ENCODE peak calls at places on chromosomes 7 and 10, in six cellular contexts. One of them, this sample, is unnamed.

GRCh38 chr7:33986951-33987948 is 81.9 kb downstream of the BMPER start:
- DNase-seq in neuronal stem cell: no peak
- DNase-seq in A172: peak
- DNase-seq in sigmoid colon: no peak
- DNase-seq in activated T-cell treated with anti-CD3 and anti-CD28 coated beads for 48 hours: no peak
- DNase-seq in psoas muscle: no peak
- DNase-seq in this sample: peak

GRCh38 chr7:2873146-2873545 is 29.0 kb upstream of the GNA12 start:
- DNase-seq in neuronal stem cell: no peak
- DNase-seq in A172: peak
- DNase-seq in sigmoid colon: no peak
- DNase-seq in activated T-cell treated with anti-CD3 and anti-CD28 coated beads for 48 hours: no peak
- DNase-seq in psoas muscle: no peak
- DNase-seq in this sample: peak

GRCh38 chr7:87574630-87575029 is 26.1 kb downstream of the ABCB1 start:
- DNase-seq in neuronal stem cell: no peak
- DNase-seq in A172: peak
- DNase-seq in sigmoid colon: no peak
- DNase-seq in activated T-cell treated with anti-CD3 and anti-CD28 coated beads for 48 hours: no peak
- DNase-seq in psoas muscle: no peak
- DNase-seq in this sample: peak

GRCh38 chr10:92124524-92125168 is 166.2 kb downstream of the CPEB3 start:
- DNase-seq in neuronal stem cell: no peak
- DNase-seq in A172: peak
- DNase-seq in sigmoid colon: no peak
- DNase-seq in activated T-cell treated with anti-CD3 and anti-CD28 coated beads for 48 hours: no peak
- DNase-seq in psoas muscle: no peak
- DNase-seq in this sample: peak

GRCh38 chr7:4792537-4793126 is 17.2 kb downstream of the AP5Z1 start:
- DNase-seq in neuronal stem cell: peak
- DNase-seq in A172: no peak
- DNase-seq in sigmoid colon: peak
- DNase-seq in activated T-cell treated with anti-CD3 and anti-CD28 coated beads for 48 hours: no peak
- DNase-seq in psoas muscle: no peak
- DNase-seq in this sample: no peak

GRCh38 chr10:132850896-132851295 is 64.9 kb upstream of the NKX6-2 start:
- DNase-seq in neuronal stem cell: no peak
- DNase-seq in A172: no peak
- DNase-seq in sigmoid colon: peak
- DNase-seq in activated T-cell treated with anti-CD3 and anti-CD28 coated beads for 48 hours: no peak
- DNase-seq in psoas muscle: no peak
- DNase-seq in this sample: no peak

GRCh38 chr10:88507380-88507779 is 75.7 kb downstream of the RNLS start:
- DNase-seq in neuronal stem cell: no peak
- DNase-seq in A172: no peak
- DNase-seq in sigmoid colon: no peak
- DNase-seq in activated T-cell treated with anti-CD3 and anti-CD28 coated beads for 48 hours: no peak
- DNase-seq in psoas muscle: no peak
- DNase-seq in this sample: no peak

GRCh38 chr10:26860026-26860541 is 674 bp downstream of the ABI1 start:
- DNase-seq in neuronal stem cell: peak
- DNase-seq in A172: peak
- DNase-seq in sigmoid colon: peak
- DNase-seq in activated T-cell treated with anti-CD3 and anti-CD28 coated beads for 48 hours: no peak
- DNase-seq in psoas muscle: peak
- DNase-seq in this sample: peak

GRCh38 chr10:73813333-73813732 is 1.9 kb upstream of the NDST2 start:
- DNase-seq in neuronal stem cell: no peak
- DNase-seq in A172: no peak
- DNase-seq in sigmoid colon: no peak
- DNase-seq in activated T-cell treated with anti-CD3 and anti-CD28 coated beads for 48 hours: no peak
- DNase-seq in psoas muscle: no peak
- DNase-seq in this sample: no peak

GRCh38 chr7:19307554-19307953 is 162.3 kb upstream of the FERD3L start:
- DNase-seq in neuronal stem cell: no peak
- DNase-seq in A172: no peak
- DNase-seq in sigmoid colon: no peak
- DNase-seq in activated T-cell treated with anti-CD3 and anti-CD28 coated beads for 48 hours: no peak
- DNase-seq in psoas muscle: no peak
- DNase-seq in this sample: no peak

GRCh38 chr10:70317272-70317942 is 33.6 kb upstream of the NPFFR1 start:
- DNase-seq in neuronal stem cell: no peak
- DNase-seq in A172: no peak
- DNase-seq in sigmoid colon: no peak
- DNase-seq in activated T-cell treated with anti-CD3 and anti-CD28 coated beads for 48 hours: no peak
- DNase-seq in psoas muscle: no peak
- DNase-seq in this sample: no peak

GRCh38 chr7:27170494-27170811 is 3.7 kb downstream of the HOXA10 start:
- DNase-seq in neuronal stem cell: no peak
- DNase-seq in A172: no peak
- DNase-seq in sigmoid colon: no peak
- DNase-seq in activated T-cell treated with anti-CD3 and anti-CD28 coated beads for 48 hours: no peak
- DNase-seq in psoas muscle: no peak
- DNase-seq in this sample: no peak

GRCh38 chr7:69782917-69783684 is 184.8 kb downstream of the AUTS2 start:
- DNase-seq in neuronal stem cell: no peak
- DNase-seq in A172: no peak
- DNase-seq in sigmoid colon: peak
- DNase-seq in activated T-cell treated with anti-CD3 and anti-CD28 coated beads for 48 hours: no peak
- DNase-seq in psoas muscle: peak
- DNase-seq in this sample: no peak

GRCh38 chr10:1374901-1375804 is 319.0 kb downstream of the WDR37 start:
- DNase-seq in neuronal stem cell: no peak
- DNase-seq in A172: no peak
- DNase-seq in sigmoid colon: no peak
- DNase-seq in activated T-cell treated with anti-CD3 and anti-CD28 coated beads for 48 hours: no peak
- DNase-seq in psoas muscle: no peak
- DNase-seq in this sample: no peak

GRCh38 chr7:158582089-158582456 is 5.5 kb downstream of the PTPRN2 start:
- DNase-seq in neuronal stem cell: no peak
- DNase-seq in A172: no peak
- DNase-seq in sigmoid colon: peak
- DNase-seq in activated T-cell treated with anti-CD3 and anti-CD28 coated beads for 48 hours: no peak
- DNase-seq in psoas muscle: no peak
- DNase-seq in this sample: no peak

GRCh38 chr7:50347693-50348092 is 43.2 kb downstream of the IKZF1 start:
- DNase-seq in neuronal stem cell: no peak
- DNase-seq in A172: no peak
- DNase-seq in sigmoid colon: no peak
- DNase-seq in activated T-cell treated with anti-CD3 and anti-CD28 coated beads for 48 hours: no peak
- DNase-seq in psoas muscle: no peak
- DNase-seq in this sample: no peak

GRCh38 chr7:151425670-151426075 is 14.3 kb downstream of the CRYGN start:
- DNase-seq in neuronal stem cell: no peak
- DNase-seq in A172: peak
- DNase-seq in sigmoid colon: no peak
- DNase-seq in activated T-cell treated with anti-CD3 and anti-CD28 coated beads for 48 hours: no peak
- DNase-seq in psoas muscle: no peak
- DNase-seq in this sample: no peak

GRCh38 chr7:50336909-50337703 is 32.6 kb downstream of the IKZF1 start:
- DNase-seq in neuronal stem cell: no peak
- DNase-seq in A172: no peak
- DNase-seq in sigmoid colon: peak
- DNase-seq in activated T-cell treated with anti-CD3 and anti-CD28 coated beads for 48 hours: no peak
- DNase-seq in psoas muscle: no peak
- DNase-seq in this sample: no peak

GRCh38 chr10:21401196-21401595 is 124.3 kb downstream of the SKIDA1 start:
- DNase-seq in neuronal stem cell: no peak
- DNase-seq in A172: no peak
- DNase-seq in sigmoid colon: no peak
- DNase-seq in activated T-cell treated with anti-CD3 and anti-CD28 coated beads for 48 hours: no peak
- DNase-seq in psoas muscle: no peak
- DNase-seq in this sample: peak

GRCh38 chr10:31479752-31480151 is 160.7 kb downstream of the ZEB1 start:
- DNase-seq in neuronal stem cell: no peak
- DNase-seq in A172: no peak
- DNase-seq in sigmoid colon: no peak
- DNase-seq in activated T-cell treated with anti-CD3 and anti-CD28 coated beads for 48 hours: no peak
- DNase-seq in psoas muscle: no peak
- DNase-seq in this sample: no peak

GRCh38 chr7:54426406-54426805 is 115.8 kb upstream of the VSTM2A start:
- DNase-seq in neuronal stem cell: no peak
- DNase-seq in A172: no peak
- DNase-seq in sigmoid colon: no peak
- DNase-seq in activated T-cell treated with anti-CD3 and anti-CD28 coated beads for 48 hours: no peak
- DNase-seq in psoas muscle: no peak
- DNase-seq in this sample: no peak

GRCh38 chr10:68132391-68132790 is 23.1 kb downstream of the MYPN start:
- DNase-seq in neuronal stem cell: no peak
- DNase-seq in A172: no peak
- DNase-seq in sigmoid colon: no peak
- DNase-seq in activated T-cell treated with anti-CD3 and anti-CD28 coated beads for 48 hours: no peak
- DNase-seq in psoas muscle: no peak
- DNase-seq in this sample: no peak

GRCh38 chr10:8444630-8445029 is 390.1 kb downstream of the GATA3 start:
- DNase-seq in neuronal stem cell: no peak
- DNase-seq in A172: no peak
- DNase-seq in sigmoid colon: no peak
- DNase-seq in activated T-cell treated with anti-CD3 and anti-CD28 coated beads for 48 hours: no peak
- DNase-seq in psoas muscle: no peak
- DNase-seq in this sample: no peak

GRCh38 chr10:71323407-71323806 is 4.3 kb downstream of the SLC29A3 start:
- DNase-seq in neuronal stem cell: no peak
- DNase-seq in A172: peak
- DNase-seq in sigmoid colon: no peak
- DNase-seq in activated T-cell treated with anti-CD3 and anti-CD28 coated beads for 48 hours: no peak
- DNase-seq in psoas muscle: no peak
- DNase-seq in this sample: peak

GRCh38 chr10:75019360-75019759 is 92.1 kb upstream of the SAMD8 start:
- DNase-seq in neuronal stem cell: no peak
- DNase-seq in A172: peak
- DNase-seq in sigmoid colon: no peak
- DNase-seq in activated T-cell treated with anti-CD3 and anti-CD28 coated beads for 48 hours: no peak
- DNase-seq in psoas muscle: no peak
- DNase-seq in this sample: peak

GRCh38 chr10:125980521-125980920 is 84.2 kb downstream of the FANK1 start:
- DNase-seq in neuronal stem cell: no peak
- DNase-seq in A172: no peak
- DNase-seq in sigmoid colon: no peak
- DNase-seq in activated T-cell treated with anti-CD3 and anti-CD28 coated beads for 48 hours: no peak
- DNase-seq in psoas muscle: no peak
- DNase-seq in this sample: no peak

GRCh38 chr10:4546500-4546899 is 279.5 kb upstream of the AKR1E2 start:
- DNase-seq in neuronal stem cell: no peak
- DNase-seq in A172: no peak
- DNase-seq in sigmoid colon: no peak
- DNase-seq in activated T-cell treated with anti-CD3 and anti-CD28 coated beads for 48 hours: peak
- DNase-seq in psoas muscle: no peak
- DNase-seq in this sample: no peak

GRCh38 chr7:149070372-149071140 is 20.0 kb downstream of the ZNF786 start:
- DNase-seq in neuronal stem cell: no peak
- DNase-seq in A172: no peak
- DNase-seq in sigmoid colon: peak
- DNase-seq in activated T-cell treated with anti-CD3 and anti-CD28 coated beads for 48 hours: no peak
- DNase-seq in psoas muscle: no peak
- DNase-seq in this sample: no peak

GRCh38 chr7:72335561-72336381 is 76.4 kb downstream of the CALN1 start:
- DNase-seq in neuronal stem cell: no peak
- DNase-seq in A172: no peak
- DNase-seq in sigmoid colon: no peak
- DNase-seq in activated T-cell treated with anti-CD3 and anti-CD28 coated beads for 48 hours: no peak
- DNase-seq in psoas muscle: no peak
- DNase-seq in this sample: no peak

GRCh38 chr10:43322769-43323168 is 48.7 kb upstream of the FXYD4 start:
- DNase-seq in neuronal stem cell: peak
- DNase-seq in A172: no peak
- DNase-seq in sigmoid colon: peak
- DNase-seq in activated T-cell treated with anti-CD3 and anti-CD28 coated beads for 48 hours: peak
- DNase-seq in psoas muscle: peak
- DNase-seq in this sample: no peak